ENCODE peak calls at places on chromosomes 4 and X, in four cellular contexts. Z is HL-60, V is GM12878, O is K562. U is an unnamed sample.

GRCh38 chrX:31036895-31037294 is 34.9 kb downstream of the FTHL17 start:
- DNase-seq in Z (peak; percentile 14), V (no peak), O (peak; percentile 28), U (no peak)

GRCh38 chr4:79685542-79685941 is 277.5 kb upstream of the GK2 start:
- DNase-seq in Z (no peak), V (no peak), O (no peak), U (no peak)

GRCh38 chr4:52870225-52870624 is 8.1 kb downstream of the RASL11B start:
- DNase-seq in Z (no peak), V (no peak), O (no peak), U (no peak)

GRCh38 chr4:156312261-156312847 is 358.7 kb upstream of the CTSO start:
- DNase-seq in Z (no peak), V (no peak), O (no peak), U (no peak)

GRCh38 chr4:162163892-162164759 is at the start of gene FSTL5:
- DNase-seq in Z (no peak), V (no peak), O (no peak), U (peak; percentile 4)

GRCh38 chrX:153779891-153780677 is 757 bp upstream of the SRPK3 start:
- DNase-seq in Z (no peak), V (no peak), O (no peak), U (no peak)

GRCh38 chr4:172865531-172866127 is 303.0 kb upstream of the GALNT7 start:
- DNase-seq in Z (no peak), V (no peak), O (no peak), U (no peak)

GRCh38 chrX:2497961-2498780 is 2.6 kb downstream of the DHRSX start:
- DNase-seq in Z (no peak), V (no peak), O (no peak), U (no peak)

GRCh38 chr4:73646117-73646516 is 25.9 kb upstream of the RASSF6 start:
- DNase-seq in Z (no peak), V (no peak), O (no peak), U (no peak)

GRCh38 chrX:7201481-7201880 is 53.5 kb upstream of the PUDP start:
- DNase-seq in Z (no peak), V (no peak), O (no peak), U (no peak)

GRCh38 chr4:169774466-169775445 is 17.0 kb upstream of the HPF1 start:
- DNase-seq in Z (no peak), V (no peak), O (peak; percentile 48), U (no peak)

GRCh38 chr4:17168571-17168970 is 270.1 kb upstream of the LDB2 start:
- DNase-seq in Z (no peak), V (no peak), O (no peak), U (no peak)

GRCh38 chr4:1246111-1246881 is 2.6 kb downstream of the CTBP1 start:
- DNase-seq in Z (peak; percentile 21), V (no peak), O (peak; percentile 6), U (peak; percentile 34)

GRCh38 chr4:170697845-170698244 is 608.1 kb upstream of the AADAT start:
- DNase-seq in Z (no peak), V (peak; percentile 40), O (no peak), U (no peak)

GRCh38 chrX:137926090-137926489 is 360.2 kb downstream of the ZIC3 start:
- DNase-seq in Z (peak; percentile 1), V (no peak), O (no peak), U (no peak)

GRCh38 chr4:183834252-183834651 is 70.9 kb upstream of the STOX2 start:
- DNase-seq in Z (no peak), V (no peak), O (no peak), U (no peak)

GRCh38 chrX:8279323-8279722 is 108.3 kb upstream of the VCX2 start:
- DNase-seq in Z (no peak), V (no peak), O (no peak), U (no peak)

GRCh38 chrX:51496501-51497291 is at the start of gene NUDT11:
- DNase-seq in Z (no peak), V (no peak), O (peak; percentile 39), U (no peak)

GRCh38 chr4:17512973-17513665 is 1.2 kb upstream of the QDPR start:
- DNase-seq in Z (no peak), V (no peak), O (no peak), U (no peak)

GRCh38 chr4:112284662-112285411 is 867 bp downstream of the TIFA start:
- DNase-seq in Z (no peak), V (no peak), O (peak; percentile 29), U (no peak)

GRCh38 chr4:121938282-121939092 is 13.4 kb downstream of the TRPC3 start:
- DNase-seq in Z (no peak), V (no peak), O (no peak), U (no peak)

GRCh38 chrX:38312436-38312835 is 14.9 kb downstream of the RPGR start:
- DNase-seq in Z (no peak), V (no peak), O (no peak), U (no peak)

GRCh38 chrX:44878780-44879179 is 5.8 kb downstream of the KDM6A start:
- DNase-seq in Z (no peak), V (no peak), O (no peak), U (no peak)

GRCh38 chrX:44882635-44883034 is 9.6 kb downstream of the KDM6A start:
- DNase-seq in Z (no peak), V (no peak), O (no peak), U (no peak)

GRCh38 chrX:44884944-44885343 is 12.0 kb downstream of the KDM6A start:
- DNase-seq in Z (no peak), V (no peak), O (no peak), U (no peak)

GRCh38 chrX:44876767-44877166 is 3.8 kb downstream of the KDM6A start:
- DNase-seq in Z (no peak), V (no peak), O (no peak), U (no peak)

DNA sequence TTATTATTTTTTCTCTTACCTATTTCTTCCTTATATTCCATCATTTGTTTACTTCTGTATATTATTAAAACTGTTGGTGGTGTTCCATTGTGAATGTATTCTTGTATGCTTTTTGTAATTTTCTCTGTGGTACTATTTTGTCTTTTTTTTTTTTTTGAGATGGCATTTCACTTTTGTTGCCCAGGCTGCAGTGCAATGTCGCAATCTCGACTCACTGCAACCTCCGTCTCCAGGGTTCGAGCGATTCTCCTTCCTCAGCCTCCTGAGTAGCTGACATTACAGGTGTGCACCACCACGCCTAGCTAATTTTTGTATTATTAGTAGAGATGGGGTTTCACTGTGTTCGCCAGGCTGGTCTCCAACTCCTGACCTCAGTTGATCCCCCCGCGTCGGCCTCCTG is 8.6 kb downstream of the KDM6A start:
- DNase-seq in Z (no peak), V (no peak), O (no peak), U (no peak)
- TF ChIP-seq POLR2AphosphoS5 in Z (no peak), V (no peak), O (no peak), U (no peak)

GRCh38 chr4:5798447-5798846 is 87.4 kb downstream of the EVC start:
- DNase-seq in Z (no peak), V (no peak), O (no peak), U (no peak)
- TF ChIP-seq SPI1 in Z (no peak), V (no peak), O (no peak), U (no peak)

GRCh38 chr4:82223715-82224114 is 150.1 kb downstream of the HNRNPD start:
- DNase-seq in Z (peak; percentile 88), V (no peak), O (no peak), U (no peak)
- TF ChIP-seq POLR2AphosphoS5 in Z (no peak), V (no peak), O (no peak), U (no peak)

GRCh38 chr4:37603711-37604110 is 82.5 kb downstream of the RELL1 start:
- DNase-seq in Z (no peak), V (no peak), O (no peak), U (no peak)

GRCh38 chr4:37602454-37603069 is 83.6 kb downstream of the RELL1 start:
- DNase-seq in Z (no peak), V (no peak), O (no peak), U (no peak)

GRCh38 chr4:37599092-37599800 is 86.9 kb downstream of the RELL1 start:
- DNase-seq in Z (no peak), V (no peak), O (no peak), U (no peak)

GRCh38 chr4:37603070-37603468 is 83.1 kb downstream of the RELL1 start:
- DNase-seq in Z (peak; percentile 80), V (peak; percentile 26), O (peak; percentile 87), U (peak; percentile 62)

DNA sequence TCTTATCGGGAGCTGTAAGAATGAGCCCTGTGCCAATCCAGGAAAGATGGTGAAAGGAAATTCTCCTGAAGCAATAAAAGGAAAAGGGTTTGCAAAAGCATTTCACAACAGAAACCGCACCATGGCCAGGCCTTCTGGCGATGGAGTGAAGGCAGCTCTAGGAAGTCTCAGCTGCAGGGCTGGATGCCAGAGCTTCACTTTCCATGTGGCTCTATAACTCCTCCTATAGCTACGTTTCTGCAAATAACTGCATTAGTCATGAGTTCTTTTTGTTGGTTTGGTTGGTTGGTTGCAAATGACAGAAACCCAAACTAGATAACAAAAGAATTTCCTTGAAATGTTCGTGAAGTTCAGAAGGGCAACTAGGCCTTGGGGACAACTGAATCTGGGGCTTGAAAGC is 84.6 kb downstream of the RELL1 start:
- DNase-seq in Z (peak; percentile 88), V (no peak), O (no peak), U (no peak)
- TF ChIP-seq SPI1 in Z (no peak), V (no peak), O (no peak), U (no peak)

U was measured in GM12891.